ENCODE peak calls at places on chromosomes 13 and 19, in four cellular contexts. Y is PC-3, V is heart right ventricle, W is Panc1. S is an unnamed sample. For H3K4me1 and H3K27me3, the result is how much of the 10 kb centered on the place peaks cover.

GRCh38 chr19:14595558-14595957 is 12.7 kb downstream of the CLEC17A start:
- DNase-seq in Y (no peak), V (no peak), W (no peak), S (no peak)

GRCh38 chr13:50645092-50645491 is 198.4 kb downstream of the DLEU7 start:
- DNase-seq in Y (peak), V (no peak), W (no peak), S (no peak)

GRCh38 chr19:33621811-33622504 is at the start of gene CHST8:
- DNase-seq in Y (no peak), V (peak), W (no peak), S (no peak)

GRCh38 chr19:6532244-6532999 is 1.6 kb downstream of the TNFSF9 start:
- DNase-seq in Y (no peak), V (no peak), W (no peak), S (no peak)

GRCh38 chr13:19587635-19588300 is 26.4 kb upstream of the TPTE2 start:
- DNase-seq in Y (peak), V (no peak), W (peak), S (no peak)

GRCh38 chr19:28388988-28389387 is 824.0 kb downstream of the UQCRFS1 start:
- DNase-seq in Y (no peak), V (no peak), W (no peak), S (no peak)

GRCh38 chr13:40547545-40548322 is 118.7 kb downstream of the FOXO1 start:
- DNase-seq in Y (no peak), V (no peak), W (no peak), S (no peak)

GRCh38 chr13:44117351-44117750 is 237.6 kb downstream of the LACC1 start:
- DNase-seq in Y (no peak), V (no peak), W (no peak), S (no peak)

GRCh38 chr13:80338781-80339577 is 1.9 kb downstream of the SPRY2 start:
- DNase-seq in Y (peak), V (peak), W (no peak), S (no peak)

DNA sequence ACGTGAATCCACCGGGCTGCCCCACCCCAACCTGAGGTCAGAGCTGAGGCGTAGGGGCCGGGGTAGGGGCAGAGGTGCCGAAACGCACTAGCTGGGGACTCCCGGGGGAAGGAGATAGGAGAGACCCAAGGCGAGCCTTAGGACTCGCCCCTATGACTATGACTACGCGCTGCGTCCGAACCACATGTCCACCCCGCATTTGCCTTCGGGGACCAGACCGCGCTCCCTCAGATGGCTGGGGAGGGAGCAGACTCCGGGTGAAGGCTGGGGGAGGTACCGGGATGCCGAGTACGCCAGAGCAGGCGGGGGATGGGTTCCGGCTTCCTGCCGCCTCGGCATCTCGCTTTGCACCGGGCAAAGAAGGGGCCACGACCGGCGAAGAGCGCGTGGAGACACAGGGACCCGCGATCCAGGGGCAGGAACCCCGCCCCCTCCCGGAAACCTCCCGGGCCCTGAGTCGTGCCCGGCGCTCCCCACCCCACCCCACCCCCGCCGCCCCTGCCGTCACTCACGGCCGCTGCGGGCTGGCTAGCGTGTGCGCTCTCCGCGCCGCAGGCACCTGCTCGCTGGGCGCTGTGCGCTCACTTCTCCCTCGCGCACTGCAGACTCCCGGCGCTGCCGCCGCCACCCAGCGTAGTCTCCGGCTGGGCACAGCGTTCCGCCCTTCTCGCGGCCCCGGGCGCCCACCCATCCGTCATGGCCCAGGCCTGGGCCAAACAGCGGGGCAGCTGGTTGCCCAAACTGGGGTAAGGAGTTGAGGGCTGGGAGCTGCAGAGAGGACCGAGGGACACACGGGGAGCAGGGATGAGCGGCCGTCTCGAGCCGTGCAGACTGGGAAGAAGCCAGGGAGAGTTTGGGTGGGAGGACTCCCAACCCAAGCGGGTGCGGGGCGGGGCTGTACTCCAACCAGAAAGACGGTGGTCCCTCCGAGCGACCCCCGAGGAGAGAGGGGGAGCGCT is 603 bp upstream of the VSTM2B start:
- DNase-seq in Y (no peak), V (no peak), W (no peak), S (no peak)
- H3K4me1 ChIP-seq in Y (under half), V (under half), W (under half), S (under half)

GRCh38 chr19:29524201-29524911 is 1.4 kb upstream of the VSTM2B start:
- DNase-seq in Y (no peak), V (no peak), W (no peak), S (no peak)
- H3K27me3 ChIP-seq in Y (under half), V (half or more), W (under half), S (under half)

GRCh38 chr13:99878921-99879610 is 92.5 kb downstream of the ZIC5 start:
- DNase-seq in Y (no peak), V (no peak), W (no peak), S (no peak)

GRCh38 chr13:99883805-99884204 is 87.8 kb downstream of the ZIC5 start:
- DNase-seq in Y (no peak), V (no peak), W (no peak), S (no peak)

GRCh38 chr13:99886706-99887105 is 84.9 kb downstream of the ZIC5 start:
- DNase-seq in Y (peak), V (no peak), W (no peak), S (no peak)

GRCh38 chr13:99884913-99885312 is 86.7 kb downstream of the ZIC5 start:
- DNase-seq in Y (no peak), V (no peak), W (no peak), S (no peak)
- H3K4me1 ChIP-seq in Y (under half), V (under half), W (under half), S (under half)

GRCh38 chr13:112069727-112070300 is 2.9 kb downstream of the SOX1 start:
- DNase-seq in Y (no peak), V (no peak), W (no peak), S (no peak)

GRCh38 chr13:112068531-112069062 is 1.6 kb downstream of the SOX1 start:
- DNase-seq in Y (no peak), V (no peak), W (no peak), S (no peak)

GRCh38 chr13:112067871-112068305 is 939 bp downstream of the SOX1 start:
- DNase-seq in Y (no peak), V (no peak), W (no peak), S (no peak)

GRCh38 chr13:112067121-112067741 is at the start of gene SOX1:
- DNase-seq in Y (no peak), V (no peak), W (no peak), S (no peak)

GRCh38 chr13:112069063-112069726 is 2.2 kb downstream of the SOX1 start:
- DNase-seq in Y (no peak), V (no peak), W (no peak), S (no peak)
- H3K27me3 ChIP-seq in Y (under half), V (half or more), W (under half), S (half or more)

DNA sequence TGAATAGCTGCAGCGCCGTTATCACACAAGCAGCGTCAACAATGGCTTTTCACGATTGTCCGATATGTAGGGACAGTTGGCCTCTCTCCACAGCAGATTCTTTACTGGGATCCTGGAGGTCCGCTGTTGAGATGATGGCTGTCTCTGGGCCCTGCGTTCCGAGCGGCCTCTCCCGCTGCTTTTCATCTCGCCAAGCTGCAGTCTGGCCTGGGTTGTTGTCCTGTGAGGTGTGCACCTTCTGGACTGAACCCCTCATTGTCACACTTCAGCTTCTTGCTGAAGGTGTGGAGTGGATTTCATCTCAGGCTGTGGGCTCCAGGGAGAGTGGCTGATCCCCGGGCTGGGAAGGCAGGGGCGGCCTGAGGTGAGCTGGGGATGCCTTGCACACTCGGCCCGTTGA is 9.6 kb downstream of the UPF1 start:
- DNase-seq in Y (no peak), V (no peak), W (no peak), S (no peak)
- H3K4me1 ChIP-seq in Y (under half), V (half or more), W (under half), S (under half)

DNA sequence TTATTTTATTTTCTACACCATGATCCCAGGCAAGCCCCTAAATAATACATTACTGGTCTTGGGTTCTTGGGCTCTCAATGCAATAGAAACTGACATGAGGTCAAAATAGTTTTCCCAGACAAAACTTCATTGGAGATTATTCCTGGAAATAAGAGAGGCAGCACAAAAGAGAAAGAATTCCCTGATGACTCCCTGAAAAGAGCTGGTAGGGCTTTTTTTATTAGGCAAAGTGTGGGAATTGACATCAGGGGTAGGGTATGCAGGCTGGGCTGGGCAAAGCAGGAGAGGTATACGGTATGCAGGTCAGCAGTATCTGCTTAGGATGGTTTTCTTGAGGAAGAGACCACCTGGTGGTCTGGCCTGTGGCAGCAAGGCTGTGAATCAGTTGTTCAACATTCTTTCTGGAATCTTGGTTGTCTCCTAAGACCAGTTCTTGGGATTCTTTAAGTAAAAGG is 9.3 kb upstream of the IGFL3 start:
- DNase-seq in Y (no peak), V (no peak), W (no peak), S (peak)
- H3K27me3 ChIP-seq in Y (under half), V (under half), W (under half), S (under half)

GRCh38 chr13:98480915-98481510 is 95.9 kb downstream of the STK24 start:
- DNase-seq in Y (no peak), V (no peak), W (no peak), S (no peak)
- H3K4me1 ChIP-seq in Y (half or more), V (half or more), W (under half), S (under half)

DNA sequence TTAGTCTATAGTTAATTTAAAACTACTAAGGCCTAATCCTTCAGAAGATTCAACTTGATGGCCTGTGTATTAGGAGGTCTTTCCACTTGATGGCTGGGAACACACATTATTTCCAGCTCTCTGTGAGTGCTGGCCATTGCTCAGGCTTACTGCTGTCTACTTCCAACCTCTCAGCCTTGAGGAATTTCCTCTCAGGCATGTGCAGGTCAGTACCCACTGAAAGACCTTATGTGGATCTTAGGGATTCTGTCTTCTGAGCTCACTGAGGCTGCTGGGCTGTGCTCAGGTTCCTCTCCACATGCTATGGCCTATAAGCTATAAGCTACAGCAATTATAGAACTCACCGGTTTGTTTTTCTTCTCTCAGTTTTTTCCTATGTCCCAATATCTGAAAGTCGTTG is 11.6 kb upstream of the UFM1 start:
- DNase-seq in Y (no peak), V (no peak), W (no peak), S (no peak)
- H3K27me3 ChIP-seq in Y (under half), V (under half), W (under half), S (under half)

GRCh38 chr19:57803265-57803593 is 11.5 kb downstream of the ZNF552 start:
- DNase-seq in Y (no peak), V (no peak), W (no peak), S (no peak)
- H3K4me1 ChIP-seq in Y (under half), V (under half), W (under half), S (under half)